ENCODE peak calls at places on chromosomes 11 and 22, in four cellular contexts. R is fibroblast of lung, Q is endothelial cell, E is BJ. N is an unnamed sample.

GRCh38 chr11:74018331-74019005 is 9.6 kb upstream of the UCP3 start:
- DNase-seq in R (peak; percentile 97), Q (no peak), E (no peak), N (peak; percentile 66)

GRCh38 chr22:17105143-17106129 is 15.7 kb downstream of the TMEM121B start:
- DNase-seq in R (no peak), Q (no peak), E (no peak), N (no peak)

GRCh38 chr11:9748361-9748970 is 84.6 kb downstream of the SWAP70 start:
- DNase-seq in R (peak; percentile 83), Q (peak; percentile 43), E (no peak), N (no peak)

GRCh38 chr22:25353516-25354445 is 134.3 kb downstream of the CRYBB2 start:
- DNase-seq in R (no peak), Q (no peak), E (no peak), N (no peak)

GRCh38 chr11:77188323-77188911 is 60.4 kb downstream of the MYO7A start:
- DNase-seq in R (peak; percentile 80), Q (peak; percentile 79), E (no peak), N (peak; percentile 79)

GRCh38 chr11:17683378-17684161 is 35.8 kb upstream of the MYOD1 start:
- DNase-seq in R (peak; percentile 53), Q (no peak), E (peak; percentile 2), N (no peak)

GRCh38 chr11:114180301-114181055 is 115.7 kb upstream of the NNMT start:
- DNase-seq in R (peak; percentile 53), Q (peak; percentile 31), E (no peak), N (no peak)

GRCh38 chr11:111922803-111923202 is 4.1 kb downstream of the C11orf52 start:
- DNase-seq in R (peak; percentile 92), Q (no peak), E (peak; percentile 54), N (no peak)

GRCh38 chr11:80593981-80594380 is 1153.2 kb upstream of the TENM4 start:
- DNase-seq in R (peak; percentile 31), Q (no peak), E (no peak), N (no peak)

GRCh38 chr22:23237201-23237798 is 57.0 kb downstream of the BCR start:
- DNase-seq in R (peak; percentile 67), Q (no peak), E (no peak), N (no peak)

GRCh38 chr11:15913261-15913660 is 443.1 kb downstream of the SOX6 start:
- DNase-seq in R (peak; percentile 17), Q (no peak), E (no peak), N (no peak)
- TF ChIP-seq CTCF in R (peak; percentile 5), Q (no peak), E (no peak), N (no peak)

GRCh38 chr11:110430267-110431211 is 791 bp downstream of the FDX1 start:
- DNase-seq in R (peak; percentile 50), Q (no peak), E (no peak), N (no peak)
- TF ChIP-seq CTCF in R (no peak), Q (peak; percentile 24), E (no peak), N (no peak)

DNA sequence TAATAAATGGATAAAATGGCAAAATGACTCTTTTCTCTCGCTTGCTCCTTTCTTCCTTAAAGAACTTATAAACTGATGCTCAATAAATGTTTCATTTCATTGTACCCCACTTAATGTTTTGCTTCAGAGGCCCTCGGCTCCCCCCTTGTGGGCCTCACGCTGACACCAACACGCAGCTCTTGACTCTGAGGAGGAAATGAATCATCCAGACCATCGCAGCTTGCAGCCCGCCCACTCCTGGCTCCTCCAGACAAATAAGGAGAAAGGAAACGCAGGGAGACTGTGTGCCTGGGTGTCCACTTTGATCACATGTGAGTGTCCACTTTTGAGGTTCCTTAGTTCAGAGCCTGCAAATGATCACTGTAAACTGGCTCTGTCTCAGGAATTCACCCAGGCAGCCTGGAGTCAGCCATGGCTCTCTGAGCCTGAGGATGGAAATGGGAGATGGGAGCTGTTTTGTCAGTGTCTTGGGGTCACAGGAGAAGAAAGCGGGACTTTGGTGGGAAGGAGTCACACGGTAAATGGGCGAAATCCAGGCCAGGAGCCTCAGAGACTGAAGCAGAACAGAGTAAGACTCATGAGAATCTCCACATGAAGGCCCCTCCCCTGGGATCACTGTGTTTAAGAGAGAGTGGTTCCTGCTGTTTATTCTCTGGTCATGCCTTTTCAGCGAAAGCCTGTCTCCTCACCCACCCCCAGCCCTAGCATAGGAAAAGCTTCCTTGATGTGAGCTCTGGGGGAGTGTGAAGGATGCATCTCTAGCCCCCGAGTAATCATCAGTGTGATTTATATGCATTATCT is 96.5 kb downstream of the CWC15 start:
- DNase-seq in R (peak; percentile 96), Q (no peak), E (peak; percentile 89), N (peak; percentile 30)
- TF ChIP-seq CTCF in R (peak; percentile 38), Q (no peak), E (peak; percentile 37), N (no peak)

DNA sequence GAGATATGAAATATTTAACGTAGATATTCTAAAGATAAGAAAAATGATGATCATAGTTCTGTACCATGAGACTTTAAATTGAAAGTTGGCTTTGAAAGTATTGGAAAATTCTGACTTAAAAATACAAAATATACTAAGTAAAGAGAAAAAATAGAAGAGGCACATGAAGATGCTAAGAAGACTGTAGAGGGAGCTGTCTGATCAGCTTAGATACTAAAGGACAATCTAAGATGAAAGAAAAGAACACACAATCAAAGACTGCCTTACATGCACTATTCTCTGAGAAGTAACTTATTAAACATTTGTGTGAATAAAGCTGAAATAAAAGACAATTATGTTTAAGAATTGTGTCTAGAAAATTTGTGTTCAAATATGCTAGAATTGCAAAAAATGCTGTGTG is 55.1 kb downstream of the RBMXL2 start:
- DNase-seq in R (peak; percentile 3), Q (no peak), E (no peak), N (no peak)
- TF ChIP-seq CTCF in R (no peak), Q (no peak), E (peak; percentile 29), N (no peak)

GRCh38 chr11:123560001-123560400 is 94.4 kb downstream of the SCN3B start:
- DNase-seq in R (peak; percentile 46), Q (no peak), E (peak; percentile 51), N (no peak)
- TF ChIP-seq CTCF in R (no peak), Q (no peak), E (no peak), N (no peak)

GRCh38 chr11:69636870-69637600 is 3.9 kb upstream of the CCND1 start:
- DNase-seq in R (no peak), Q (no peak), E (no peak), N (no peak)
- TF ChIP-seq CTCF in R (no peak), Q (no peak), E (no peak), N (no peak)

N was measured in omental fat pad.